ENCODE peak calls at places on chromosomes 11 and 22, in six cellular contexts. W is HepG2, K is HFF-Myc, E is mucosa of descending colon, H is GM12865, M is sigmoid colon. V is an unnamed sample.

GRCh38 chr11:9566561-9567063 is 6.9 kb upstream of the WEE1 start:
- DNase-seq in W (no peak), K (no peak), E (no peak), H (no peak), M (no peak), V (no peak)

GRCh38 chr11:75330279-75330678 is 21.2 kb downstream of the ARRB1 start:
- DNase-seq in W (no peak), K (no peak), E (peak), H (no peak), M (no peak), V (no peak)

GRCh38 chr11:31863170-31863929 is 52.2 kb upstream of the PAX6 start:
- DNase-seq in W (no peak), K (no peak), E (no peak), H (no peak), M (no peak), V (no peak)

GRCh38 chr11:24233041-24233440 is 263.8 kb upstream of the LUZP2 start:
- DNase-seq in W (no peak), K (no peak), E (no peak), H (no peak), M (no peak), V (no peak)

GRCh38 chr11:64827451-64827839 is 17.0 kb downstream of the CDC42BPG start:
- DNase-seq in W (no peak), K (no peak), E (no peak), H (no peak), M (no peak), V (no peak)

GRCh38 chr22:17870408-17870807 is 96.1 kb upstream of the BID start:
- DNase-seq in W (no peak), K (no peak), E (no peak), H (no peak), M (no peak), V (no peak)

GRCh38 chr22:31872209-31872608 is 72.1 kb upstream of the YWHAH start:
- DNase-seq in W (peak), K (no peak), E (no peak), H (peak), M (no peak), V (no peak)

GRCh38 chr22:49685116-49685515 is 142.6 kb downstream of the BRD1 start:
- DNase-seq in W (no peak), K (no peak), E (no peak), H (no peak), M (no peak), V (no peak)

GRCh38 chr11:116990061-116990473 is 108.2 kb downstream of the SIK3 start:
- DNase-seq in W (peak), K (no peak), E (peak), H (no peak), M (no peak), V (peak)

GRCh38 chr11:61532136-61533038 is 23.8 kb downstream of the LRRC10B start:
- DNase-seq in W (peak), K (no peak), E (peak), H (peak), M (no peak), V (no peak)

GRCh38 chr11:84289381-84289906 is 1003.3 kb upstream of the CCDC90B start:
- DNase-seq in W (no peak), K (no peak), E (no peak), H (peak), M (no peak), V (peak)

GRCh38 chr11:62727007-62727832 is at the start of gene HNRNPUL2:
- DNase-seq in W (peak), K (peak), E (peak), H (peak), M (peak), V (peak)

GRCh38 chr11:71556018-71556417 is 7.8 kb downstream of the KRTAP5-9 start:
- DNase-seq in W (no peak), K (no peak), E (no peak), H (no peak), M (no peak), V (no peak)

GRCh38 chr11:99911116-99911515 is 776.0 kb upstream of the ARHGAP42 start:
- DNase-seq in W (no peak), K (no peak), E (no peak), H (no peak), M (no peak), V (no peak)

GRCh38 chr11:45674481-45675190 is 9.2 kb upstream of the CHST1 start:
- DNase-seq in W (no peak), K (no peak), E (no peak), H (no peak), M (peak), V (no peak)

GRCh38 chr11:130282111-130282510 is 32.6 kb downstream of the ZBTB44 start:
- DNase-seq in W (no peak), K (no peak), E (no peak), H (no peak), M (no peak), V (no peak)
- TF ChIP-seq CTCF in W (no peak), K (no peak), E (no peak), H (no peak), M (no peak), V (no peak)

GRCh38 chr22:19719488-19720021 is 3.8 kb upstream of the GP1BB start:
- DNase-seq in W (no peak), K (no peak), E (no peak), H (no peak), M (no peak), V (no peak)
- H3K4me3 ChIP-seq in W (no peak), K (peak), E (no peak), H (no peak), M (no peak), V (peak)

DNA sequence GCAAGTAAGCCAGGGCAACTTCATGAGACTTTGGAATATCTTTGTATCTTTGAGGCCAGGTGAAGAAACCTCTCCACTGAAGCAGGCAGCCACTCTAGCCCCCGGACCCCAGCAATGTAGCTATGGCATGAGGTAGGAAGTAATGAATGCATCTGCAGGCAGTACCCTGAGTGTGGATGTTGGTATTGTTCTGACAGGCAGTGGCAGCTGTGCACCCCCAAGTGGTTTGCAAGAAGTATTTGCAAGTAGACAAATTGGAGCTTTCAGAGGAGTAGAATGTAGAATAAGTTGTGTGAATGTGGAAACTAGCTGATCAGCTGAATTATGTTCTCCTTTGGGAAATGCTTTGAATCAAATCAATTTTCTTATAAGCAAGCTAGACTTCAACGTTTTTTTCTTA is 194.4 kb upstream of the PGR start:
- DNase-seq in W (no peak), K (no peak), E (peak), H (peak), M (no peak), V (no peak)
- TF ChIP-seq CTCF in W (no peak), K (no peak), E (no peak), H (no peak), M (peak), V (no peak)

GRCh38 chr11:909406-909805 is 1.2 kb downstream of the CHID1 start:
- DNase-seq in W (no peak), K (no peak), E (no peak), H (no peak), M (no peak), V (no peak)
- H3K4me3 ChIP-seq in W (peak), K (peak), E (no peak), H (peak), M (no peak), V (peak)

GRCh38 chr11:126790550-126790981 is 210.0 kb downstream of the KIRREL3 start:
- DNase-seq in W (no peak), K (peak), E (no peak), H (no peak), M (no peak), V (peak)
- TF ChIP-seq CTCF in W (no peak), K (peak), E (no peak), H (no peak), M (no peak), V (peak)

DNA sequence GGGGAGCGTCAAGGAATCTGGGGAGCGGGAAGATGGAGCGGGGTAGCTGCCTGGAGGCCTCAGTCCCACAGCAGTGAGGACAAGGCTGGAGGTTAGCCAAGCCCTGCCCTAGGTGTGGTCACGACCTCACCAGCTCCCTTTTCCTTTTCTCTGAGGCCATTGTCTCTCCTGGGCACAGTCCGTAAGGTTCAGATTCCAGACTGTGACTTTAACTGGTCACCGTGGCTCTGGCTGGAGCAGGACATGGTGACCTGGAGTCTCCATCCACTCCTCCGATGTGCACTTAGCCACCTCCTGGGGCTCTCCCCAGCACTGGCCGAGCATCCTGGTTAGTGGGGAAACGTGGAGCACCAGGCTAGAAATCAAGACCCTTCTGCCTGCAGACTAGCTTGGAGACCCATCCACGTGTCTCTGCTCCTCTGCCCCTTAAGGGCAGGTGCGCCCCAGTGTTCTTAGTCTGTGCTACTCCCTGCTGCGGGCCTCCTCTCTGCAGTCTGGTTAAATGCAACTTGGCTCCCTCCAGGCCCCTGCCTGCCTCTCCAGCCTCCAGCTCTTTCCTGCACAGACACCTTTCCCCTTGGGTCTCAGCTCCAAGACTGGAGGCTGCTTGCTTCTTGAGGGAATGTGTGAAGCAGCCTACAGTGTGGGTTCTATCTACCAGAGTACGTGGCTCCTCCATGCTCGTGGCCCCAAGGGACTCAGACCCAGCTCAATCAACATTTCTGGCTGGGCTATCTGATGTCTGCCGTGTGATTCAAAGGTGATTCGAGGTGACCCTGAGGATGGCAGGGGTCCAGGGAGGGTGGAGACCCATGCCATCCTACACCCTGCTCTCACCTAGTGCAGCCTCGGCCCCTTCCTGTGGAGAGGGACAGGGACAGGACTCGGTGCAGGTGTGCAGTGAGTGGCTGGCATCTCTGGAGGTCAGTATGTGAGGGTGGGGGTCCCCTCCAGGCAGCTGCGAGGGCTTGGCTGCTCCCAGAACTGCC is 5.2 kb downstream of the SLC25A1 start:
- DNase-seq in W (peak), K (no peak), E (peak), H (no peak), M (no peak), V (no peak)
- H3K4me3 ChIP-seq in W (peak), K (peak), E (no peak), H (peak), M (no peak), V (peak)